ENCODE peak calls at places on chromosomes 13 and 19, in four cellular contexts. U is A549, Z is K562, A is H1. E is an unnamed sample.

GRCh38 chr13:49314344-49314882 is 66.7 kb downstream of the CDADC1 start:
- DNase-seq in U (no peak), Z (no peak), A (no peak), E (no peak)

GRCh38 chr19:58519087-58519354 is 589 bp downstream of the ZBTB45 start:
- DNase-seq in U (peak), Z (peak), A (peak), E (peak)

GRCh38 chr19:45160870-45161714 is at the start of gene NKPD1:
- DNase-seq in U (no peak), Z (no peak), A (no peak), E (no peak)

GRCh38 chr13:114325729-114326128 is 11.4 kb downstream of the CHAMP1 start:
- DNase-seq in U (no peak), Z (no peak), A (no peak), E (no peak)

GRCh38 chr19:15476334-15476733 is 3.0 kb downstream of the PGLYRP2 start:
- DNase-seq in U (no peak), Z (no peak), A (no peak), E (no peak)

GRCh38 chr19:21947775-21948174 is 63.0 kb downstream of the ZNF208 start:
- DNase-seq in U (no peak), Z (peak), A (peak), E (no peak)

GRCh38 chr13:111904701-111905608 is 162.0 kb upstream of the SOX1 start:
- DNase-seq in U (no peak), Z (peak), A (peak), E (no peak)

GRCh38 chr19:58586131-58586765 is 13.1 kb upstream of the MZF1 start:
- DNase-seq in U (no peak), Z (peak), A (no peak), E (no peak)

GRCh38 chr19:15287496-15287895 is 44.8 kb downstream of the BRD4 start:
- DNase-seq in U (no peak), Z (no peak), A (no peak), E (no peak)

GRCh38 chr13:96822900-96823299 is 171.4 kb downstream of the OXGR1 start:
- DNase-seq in U (peak), Z (peak), A (no peak), E (peak)

GRCh38 chr19:41218615-41219507 is at the start of gene AXL:
- DNase-seq in U (peak), Z (peak), A (peak), E (peak)

GRCh38 chr13:27522847-27523246 is 72.5 kb upstream of the MTIF3 start:
- DNase-seq in U (no peak), Z (no peak), A (no peak), E (no peak)

DNA sequence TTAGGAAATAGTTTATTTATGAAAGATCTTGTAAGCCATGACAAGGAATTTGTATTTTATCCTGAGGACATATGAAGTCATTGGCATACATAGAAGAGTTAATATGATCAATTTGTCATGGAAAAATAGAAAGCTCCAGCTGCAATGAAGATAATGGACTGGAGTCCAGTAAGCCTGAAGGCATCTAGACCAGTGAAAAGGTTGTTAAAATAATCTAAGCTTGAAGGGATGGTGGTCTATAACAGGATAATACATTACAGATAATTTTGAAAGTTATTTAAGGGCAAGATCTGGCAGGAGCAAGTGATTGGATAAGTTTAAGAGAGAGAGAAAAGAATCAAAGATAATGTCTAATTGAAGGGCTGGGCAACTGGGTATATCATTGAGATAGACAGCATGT is 224.2 kb downstream of the GPC6 start:
- DNase-seq in U (no peak), Z (no peak), A (no peak), E (no peak)
- TF ChIP-seq PHF8 in U (no peak), Z (no peak), A (no peak), E (no peak)

GRCh38 chr19:17794731-17795494 is at the start of gene B3GNT3:
- DNase-seq in U (peak), Z (peak), A (peak), E (peak)

GRCh38 chr19:17796838-17797168 is 1.9 kb downstream of the B3GNT3 start:
- DNase-seq in U (no peak), Z (no peak), A (no peak), E (no peak)

GRCh38 chr19:17796013-17796837 is 1.3 kb downstream of the B3GNT3 start:
- DNase-seq in U (no peak), Z (no peak), A (no peak), E (peak)

GRCh38 chr19:17795495-17795856 is 538 bp downstream of the B3GNT3 start:
- DNase-seq in U (no peak), Z (no peak), A (no peak), E (no peak)

GRCh38 chr19:17797397-17798201 is 2.7 kb downstream of the B3GNT3 start:
- DNase-seq in U (peak), Z (no peak), A (no peak), E (peak)
- TF ChIP-seq PHF8 in U (no peak), Z (no peak), A (no peak), E (no peak)

GRCh38 chr19:35090160-35090794 is 25.3 kb upstream of the FXYD3 start:
- DNase-seq in U (peak), Z (peak), A (peak), E (peak)

GRCh38 chr19:35086455-35086854 is 29.2 kb upstream of the FXYD3 start:
- DNase-seq in U (no peak), Z (no peak), A (no peak), E (no peak)

GRCh38 chr19:35087393-35087792 is 28.2 kb upstream of the FXYD3 start:
- DNase-seq in U (no peak), Z (peak), A (no peak), E (no peak)

GRCh38 chr19:35089554-35089953 is 26.1 kb upstream of the FXYD3 start:
- DNase-seq in U (no peak), Z (no peak), A (no peak), E (no peak)

GRCh38 chr19:35088514-35088913 is 27.1 kb upstream of the FXYD3 start:
- DNase-seq in U (peak), Z (no peak), A (no peak), E (no peak)
- TF ChIP-seq PHF8 in U (no peak), Z (no peak), A (no peak), E (no peak)

DNA sequence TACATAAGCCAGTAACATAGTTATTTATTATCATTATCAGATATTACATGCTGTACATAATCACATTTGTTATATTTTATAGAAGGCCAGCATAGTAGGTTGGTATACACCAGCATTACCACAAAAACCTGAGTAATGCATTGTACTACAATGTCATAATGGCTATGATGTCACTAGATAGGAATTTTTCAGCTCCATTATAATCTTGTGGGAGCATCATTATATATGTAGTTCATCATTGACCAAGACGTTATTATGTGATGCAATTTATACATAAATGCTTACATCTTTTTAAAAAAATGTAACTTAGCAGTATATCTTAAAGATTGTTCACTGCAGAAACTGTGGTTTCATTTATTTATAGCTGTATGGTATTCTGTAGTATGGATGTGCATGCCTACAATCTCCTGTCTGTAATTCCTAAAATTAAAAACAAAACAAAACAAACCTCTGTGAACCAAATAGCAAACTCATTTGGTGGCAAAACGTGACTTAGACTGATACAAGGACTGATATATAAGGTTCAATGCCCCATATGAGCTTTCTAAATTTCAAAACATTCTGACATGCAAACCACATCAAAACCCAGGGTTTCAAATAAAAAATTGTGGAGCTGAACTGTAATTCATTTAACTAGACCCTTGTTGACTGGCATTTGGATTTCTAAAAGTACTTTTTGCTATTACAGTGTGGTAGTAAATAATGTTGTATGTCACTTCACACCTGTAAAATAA is 250.9 kb downstream of the DLEU7 start:
- DNase-seq in U (no peak), Z (no peak), A (no peak), E (no peak)
- TF ChIP-seq PHF8 in U (no peak), Z (no peak), A (no peak), E (no peak)

DNA sequence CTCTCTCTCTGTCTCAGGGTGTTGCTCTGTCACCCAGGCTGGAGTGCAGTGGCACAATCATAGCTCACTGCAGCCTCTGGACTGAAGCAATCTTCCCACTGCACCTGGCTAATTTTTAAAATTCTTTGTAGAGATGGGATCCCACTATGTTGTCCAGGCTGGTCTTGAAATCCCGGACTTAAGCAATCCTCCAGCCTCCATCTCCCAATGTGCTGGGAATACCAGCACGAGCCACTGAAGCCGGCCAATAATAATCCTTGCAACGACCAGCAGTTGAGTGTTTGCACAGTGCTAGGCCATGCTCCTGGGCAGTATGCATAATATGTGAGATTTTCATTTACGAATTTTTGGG is 640 bp upstream of the EPOR start:
- DNase-seq in U (no peak), Z (no peak), A (no peak), E (no peak)
- TF ChIP-seq PHF8 in U (no peak), Z (no peak), A (no peak), E (no peak)

DNA sequence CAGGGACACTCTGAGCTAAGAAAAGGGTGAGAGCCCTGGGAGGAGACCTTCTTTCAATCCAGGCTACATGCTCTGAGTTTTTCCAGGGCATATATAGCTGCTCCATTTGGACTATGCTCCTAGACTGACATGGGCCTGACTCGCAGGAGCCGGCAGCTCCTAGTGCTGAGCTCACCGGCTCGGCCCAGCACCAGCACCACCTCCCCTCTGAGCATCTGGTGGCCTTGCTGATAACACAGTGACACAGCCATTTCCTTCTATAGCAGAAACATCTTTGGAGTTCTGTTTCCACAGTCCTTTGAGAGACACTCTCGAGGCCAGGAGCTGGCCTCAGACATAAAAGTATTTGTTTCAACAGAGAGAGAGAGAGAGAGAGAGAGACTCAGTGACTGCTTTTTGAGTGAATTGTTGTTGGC is 184.9 kb downstream of the TM9SF2 start:
- DNase-seq in U (no peak), Z (peak), A (peak), E (peak)
- TF ChIP-seq PHF8 in U (no peak), Z (no peak), A (no peak), E (no peak)

DNA sequence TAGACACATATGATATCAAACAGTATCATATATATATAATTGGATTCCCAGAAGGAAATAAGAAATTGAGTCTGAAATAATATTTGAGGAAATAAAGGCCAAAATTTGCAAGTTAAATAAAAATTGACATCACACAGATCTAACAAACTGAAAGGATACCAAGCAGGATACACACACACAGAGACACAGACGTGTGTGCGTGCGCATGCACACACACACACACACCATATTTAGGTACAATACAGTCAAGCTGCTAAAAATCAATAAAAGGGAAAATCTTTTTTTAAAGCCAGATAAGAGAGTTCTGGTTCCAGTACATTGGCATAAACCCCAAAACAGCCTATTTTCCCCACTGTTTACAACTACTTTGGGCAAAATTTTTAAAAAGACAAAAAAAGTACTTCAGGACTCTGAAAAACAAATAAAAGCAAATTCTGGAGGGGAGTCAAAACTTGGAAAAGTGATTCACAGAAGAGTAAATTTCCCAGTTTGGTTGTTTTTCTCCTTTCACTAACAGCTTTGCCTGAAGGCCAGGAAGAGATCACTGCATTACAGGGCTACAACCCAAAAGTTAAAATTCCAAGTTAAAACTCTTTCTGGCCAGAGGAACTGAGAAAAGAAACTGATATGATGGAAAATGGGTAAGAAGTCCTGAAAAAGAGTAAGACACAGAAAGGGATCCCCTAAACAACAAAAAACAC is 16.2 kb downstream of the MYCBP2 start:
- DNase-seq in U (no peak), Z (no peak), A (no peak), E (no peak)
- TF ChIP-seq PHF8 in U (no peak), Z (no peak), A (no peak), E (no peak)

GRCh38 chr19:48997972-48998371 is 4.3 kb downstream of the RUVBL2 start:
- DNase-seq in U (peak), Z (peak), A (peak), E (peak)
- TF ChIP-seq PHF8 in U (no peak), Z (no peak), A (no peak), E (no peak)

GRCh38 chr19:18208098-18208951 is 4.5 kb upstream of the RAB3A start:
- DNase-seq in U (no peak), Z (peak), A (peak), E (no peak)
- TF ChIP-seq PHF8 in U (no peak), Z (no peak), A (no peak), E (no peak)

E was measured in HepG2.